ENCODE peak calls at places on chromosomes 7 and 10, in five cellular contexts. One of them, this sample, is unnamed.

GRCh38 chr7:30562909-30563308 is 31.8 kb upstream of the GARS1 start:
- DNase-seq in A549: no peak
- DNase-seq in GM12878: no peak
- DNase-seq in K562: no peak
- DNase-seq in HepG2: no peak
- DNase-seq in this sample: no peak

GRCh38 chr7:11780267-11780666 is 51.7 kb downstream of the THSD7A start:
- DNase-seq in A549: no peak
- DNase-seq in GM12878: no peak
- DNase-seq in K562: no peak
- DNase-seq in HepG2: no peak
- DNase-seq in this sample: no peak

GRCh38 chr10:30786131-30786530 is 156.6 kb upstream of the LYZL2 start:
- DNase-seq in A549: no peak
- DNase-seq in GM12878: no peak
- DNase-seq in K562: no peak
- DNase-seq in HepG2: no peak
- DNase-seq in this sample: no peak

GRCh38 chr10:75465110-75465509 is 33.7 kb downstream of the LRMDA start:
- DNase-seq in A549: no peak
- DNase-seq in GM12878: no peak
- DNase-seq in K562: no peak
- DNase-seq in HepG2: no peak
- DNase-seq in this sample: no peak

GRCh38 chr10:133325392-133325760 is 11.3 kb downstream of the CALY start:
- DNase-seq in A549: no peak
- DNase-seq in GM12878: no peak
- DNase-seq in K562: no peak
- DNase-seq in HepG2: no peak
- DNase-seq in this sample: peak

GRCh38 chr7:1846331-1847065 is 176.4 kb downstream of the ELFN1 start:
- DNase-seq in A549: no peak
- DNase-seq in GM12878: no peak
- DNase-seq in K562: no peak
- DNase-seq in HepG2: no peak
- DNase-seq in this sample: no peak

GRCh38 chr10:34031410-34031809 is 696.9 kb upstream of the NRP1 start:
- DNase-seq in A549: no peak
- DNase-seq in GM12878: no peak
- DNase-seq in K562: no peak
- DNase-seq in HepG2: no peak
- DNase-seq in this sample: no peak

GRCh38 chr7:138967159-138967558 is 14.0 kb downstream of the KIAA1549 start:
- DNase-seq in A549: no peak
- DNase-seq in GM12878: no peak
- DNase-seq in K562: no peak
- DNase-seq in HepG2: no peak
- DNase-seq in this sample: no peak

GRCh38 chr7:112228632-112229031 is 22.1 kb downstream of the ZNF277 start:
- DNase-seq in A549: no peak
- DNase-seq in GM12878: no peak
- DNase-seq in K562: no peak
- DNase-seq in HepG2: no peak
- DNase-seq in this sample: no peak

GRCh38 chr7:74083928-74084721 is 521 bp downstream of the LIMK1 start:
- DNase-seq in A549: peak
- DNase-seq in GM12878: no peak
- DNase-seq in K562: peak
- DNase-seq in HepG2: no peak
- DNase-seq in this sample: peak

GRCh38 chr10:12844796-12845524 is 156.6 kb downstream of the CCDC3 start:
- DNase-seq in A549: peak
- DNase-seq in GM12878: no peak
- DNase-seq in K562: no peak
- DNase-seq in HepG2: peak
- DNase-seq in this sample: no peak

GRCh38 chr7:129635300-129636029 is 23.9 kb downstream of the NRF1 start:
- DNase-seq in A549: peak
- DNase-seq in GM12878: peak
- DNase-seq in K562: peak
- DNase-seq in HepG2: peak
- DNase-seq in this sample: peak

GRCh38 chr10:132753596-132753995 is 32.4 kb downstream of the NKX6-2 start:
- DNase-seq in A549: no peak
- DNase-seq in GM12878: no peak
- DNase-seq in K562: no peak
- DNase-seq in HepG2: no peak
- DNase-seq in this sample: no peak

GRCh38 chr7:504221-505081 is 15.2 kb downstream of the PDGFA start:
- DNase-seq in A549: no peak
- DNase-seq in GM12878: no peak
- DNase-seq in K562: no peak
- DNase-seq in HepG2: no peak
- DNase-seq in this sample: no peak

GRCh38 chr7:2523941-2524807 is 4.6 kb downstream of the LFNG start:
- DNase-seq in A549: peak
- DNase-seq in GM12878: no peak
- DNase-seq in K562: peak
- DNase-seq in HepG2: peak
- DNase-seq in this sample: peak

GRCh38 chr10:19889279-19889678 is 73.0 kb downstream of the PLXDC2 start:
- DNase-seq in A549: no peak
- DNase-seq in GM12878: no peak
- DNase-seq in K562: no peak
- DNase-seq in HepG2: no peak
- DNase-seq in this sample: no peak

GRCh38 chr10:83518779-83519178 is 620.5 kb upstream of the GHITM start:
- DNase-seq in A549: no peak
- DNase-seq in GM12878: no peak
- DNase-seq in K562: no peak
- DNase-seq in HepG2: no peak
- DNase-seq in this sample: no peak

GRCh38 chr10:67663449-67664087 is 32.4 kb downstream of the CTNNA3 start:
- DNase-seq in A549: no peak
- DNase-seq in GM12878: no peak
- DNase-seq in K562: no peak
- DNase-seq in HepG2: no peak
- DNase-seq in this sample: no peak

GRCh38 chr10:101848894-101849351 is 5.3 kb upstream of the KCNIP2 start:
- DNase-seq in A549: no peak
- DNase-seq in GM12878: no peak
- DNase-seq in K562: no peak
- DNase-seq in HepG2: no peak
- DNase-seq in this sample: peak

GRCh38 chr7:28410628-28411578 is 1.4 kb upstream of the CREB5 start:
- DNase-seq in A549: peak
- DNase-seq in GM12878: no peak
- DNase-seq in K562: no peak
- DNase-seq in HepG2: no peak
- DNase-seq in this sample: peak

GRCh38 chr10:102523250-102524029 is 19.7 kb downstream of the SUFU start:
- DNase-seq in A549: no peak
- DNase-seq in GM12878: no peak
- DNase-seq in K562: no peak
- DNase-seq in HepG2: peak
- DNase-seq in this sample: no peak

GRCh38 chr7:8638076-8638475 is 204.7 kb downstream of the NXPH1 start:
- DNase-seq in A549: no peak
- DNase-seq in GM12878: no peak
- DNase-seq in K562: no peak
- DNase-seq in HepG2: no peak
- DNase-seq in this sample: no peak

GRCh38 chr10:103442031-103442461 is 10.1 kb downstream of the CALHM2 start:
- DNase-seq in A549: no peak
- DNase-seq in GM12878: no peak
- DNase-seq in K562: no peak
- DNase-seq in HepG2: no peak
- DNase-seq in this sample: no peak

GRCh38 chr7:102289051-102289450 is 2.4 kb downstream of the SH2B2 start:
- DNase-seq in A549: no peak
- DNase-seq in GM12878: no peak
- DNase-seq in K562: no peak
- DNase-seq in HepG2: no peak
- DNase-seq in this sample: no peak
- H3K4me2 ChIP-seq in A549: no peak
- H3K4me2 ChIP-seq in GM12878: peak
- H3K4me2 ChIP-seq in K562: no peak
- H3K4me2 ChIP-seq in HepG2: no peak
- H3K4me2 ChIP-seq in this sample: no peak

GRCh38 chr10:14084875-14085274 is 245.8 kb downstream of the FRMD4A start:
- DNase-seq in A549: peak
- DNase-seq in GM12878: no peak
- DNase-seq in K562: no peak
- DNase-seq in HepG2: no peak
- DNase-seq in this sample: no peak
- TF ChIP-seq JUNB in A549: no peak
- TF ChIP-seq JUNB in GM12878: no peak
- TF ChIP-seq JUNB in K562: no peak
- TF ChIP-seq JUNB in HepG2: no peak
- TF ChIP-seq JUNB in this sample: no peak

DNA sequence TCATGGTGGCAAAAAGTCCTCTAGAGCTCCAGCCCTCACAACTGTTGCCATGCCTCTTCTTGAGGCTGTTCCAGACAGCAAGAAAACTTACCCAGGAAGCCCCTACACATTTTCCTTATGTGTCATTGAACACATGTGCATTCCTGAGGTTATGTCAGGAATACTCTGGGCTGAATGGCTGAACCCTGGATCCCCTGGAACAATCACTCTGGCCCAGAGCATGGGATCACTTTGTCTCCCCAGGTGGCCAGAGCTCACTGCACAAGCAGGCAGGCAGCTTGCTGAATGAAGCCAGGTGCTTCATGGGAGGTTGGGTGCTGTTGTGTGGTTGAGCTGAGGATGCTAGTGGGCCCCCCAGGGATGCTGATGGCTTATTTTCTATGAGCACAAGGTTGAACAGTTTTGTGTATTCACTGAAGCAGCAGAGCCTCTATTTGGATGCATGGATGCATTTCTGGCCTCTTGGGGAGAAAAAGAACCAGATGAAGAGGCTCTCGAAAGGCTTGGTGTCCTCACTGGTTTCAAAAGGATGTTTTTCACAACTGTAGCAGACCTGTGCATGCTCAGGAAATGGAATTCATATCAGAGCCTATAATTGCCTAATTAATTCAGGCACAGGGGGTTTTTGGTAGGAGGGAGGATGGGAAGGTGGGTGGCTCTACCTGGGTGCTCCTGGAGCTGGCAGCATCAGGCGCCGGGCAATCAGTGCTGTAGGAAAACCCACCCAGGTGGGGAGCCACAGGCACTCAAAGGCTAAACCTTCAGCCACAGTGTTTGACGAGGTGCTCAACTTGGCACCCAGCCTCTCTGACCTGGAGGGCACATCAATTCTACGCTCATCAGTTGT is 54.5 kb upstream of the NPTX2 start:
- DNase-seq in A549: no peak
- DNase-seq in GM12878: no peak
- DNase-seq in K562: no peak
- DNase-seq in HepG2: no peak
- DNase-seq in this sample: no peak
- H3K4me2 ChIP-seq in A549: no peak
- H3K4me2 ChIP-seq in GM12878: no peak
- H3K4me2 ChIP-seq in K562: no peak
- H3K4me2 ChIP-seq in HepG2: no peak
- H3K4me2 ChIP-seq in this sample: no peak

GRCh38 chr7:135247746-135248471 is 14.3 kb downstream of the STRA8 start:
- DNase-seq in A549: no peak
- DNase-seq in GM12878: no peak
- DNase-seq in K562: no peak
- DNase-seq in HepG2: no peak
- DNase-seq in this sample: no peak

GRCh38 chr7:135248546-135248945 is 14.9 kb downstream of the STRA8 start:
- DNase-seq in A549: no peak
- DNase-seq in GM12878: no peak
- DNase-seq in K562: no peak
- DNase-seq in HepG2: no peak
- DNase-seq in this sample: no peak

GRCh38 chr7:135249901-135250300 is 16.3 kb downstream of the STRA8 start:
- DNase-seq in A549: no peak
- DNase-seq in GM12878: no peak
- DNase-seq in K562: no peak
- DNase-seq in HepG2: no peak
- DNase-seq in this sample: no peak

GRCh38 chr7:135253851-135254815 is 20.5 kb downstream of the STRA8 start:
- DNase-seq in A549: peak
- DNase-seq in GM12878: no peak
- DNase-seq in K562: no peak
- DNase-seq in HepG2: peak
- DNase-seq in this sample: no peak

GRCh38 chr7:135251502-135252327 is 18.1 kb downstream of the STRA8 start:
- DNase-seq in A549: no peak
- DNase-seq in GM12878: peak
- DNase-seq in K562: no peak
- DNase-seq in HepG2: no peak
- DNase-seq in this sample: no peak
- TF ChIP-seq JUNB in A549: no peak
- TF ChIP-seq JUNB in GM12878: no peak
- TF ChIP-seq JUNB in K562: no peak
- TF ChIP-seq JUNB in HepG2: no peak
- TF ChIP-seq JUNB in this sample: no peak

This sample was measured in GM23338.